ENCODE peak calls at places on chromosomes 3 and 15, in four cellular contexts. One of them, this sample, is unnamed.

GRCh38 chr3:20015525-20015924 is 3.5 kb upstream of the PP2D1 start:
- DNase-seq in neural progenitor cell: no peak
- DNase-seq in body of pancreas: no peak
- DNase-seq in GM20000: no peak
- DNase-seq in this sample: no peak

GRCh38 chr15:44550256-44550655 is 13.3 kb downstream of the EIF3J start:
- DNase-seq in neural progenitor cell: no peak
- DNase-seq in body of pancreas: no peak
- DNase-seq in GM20000: no peak
- DNase-seq in this sample: no peak

GRCh38 chr3:184540777-184541681 is 20.6 kb upstream of the EPHB3 start:
- DNase-seq in neural progenitor cell: peak; percentile 85
- DNase-seq in body of pancreas: peak; percentile 92
- DNase-seq in GM20000: peak; percentile 70
- DNase-seq in this sample: peak; percentile 66

GRCh38 chr3:25783661-25784512 is 644 bp upstream of the NGLY1 start:
- DNase-seq in neural progenitor cell: peak; percentile 86
- DNase-seq in body of pancreas: no peak
- DNase-seq in GM20000: no peak
- DNase-seq in this sample: peak; percentile 11

GRCh38 chr15:78811825-78812183 is 540 bp upstream of the ADAMTS7 start:
- DNase-seq in neural progenitor cell: no peak
- DNase-seq in body of pancreas: no peak
- DNase-seq in GM20000: no peak
- DNase-seq in this sample: no peak

GRCh38 chr15:37095993-37096877 is 4.1 kb downstream of the MEIS2 start:
- DNase-seq in neural progenitor cell: peak; percentile 47
- DNase-seq in body of pancreas: no peak
- DNase-seq in GM20000: no peak
- DNase-seq in this sample: no peak

GRCh38 chr15:63094495-63094931 is 27.1 kb upstream of the LACTB start:
- DNase-seq in neural progenitor cell: no peak
- DNase-seq in body of pancreas: no peak
- DNase-seq in GM20000: no peak
- DNase-seq in this sample: no peak

GRCh38 chr15:65184305-65184943 is 718 bp downstream of the CLPX start:
- DNase-seq in neural progenitor cell: peak; percentile 73
- DNase-seq in body of pancreas: peak; percentile 62
- DNase-seq in GM20000: peak; percentile 57
- DNase-seq in this sample: peak; percentile 64

GRCh38 chr3:136667081-136667480 is 85.1 kb downstream of the STAG1 start:
- DNase-seq in neural progenitor cell: no peak
- DNase-seq in body of pancreas: no peak
- DNase-seq in GM20000: no peak
- DNase-seq in this sample: no peak

GRCh38 chr3:47380601-47381316 is at the start of gene PTPN23:
- DNase-seq in neural progenitor cell: peak; percentile 99
- DNase-seq in body of pancreas: peak; percentile 100
- DNase-seq in GM20000: peak; percentile 96
- DNase-seq in this sample: peak; percentile 99

GRCh38 chr3:47512416-47513124 is 942 bp downstream of the ELP6 start:
- DNase-seq in neural progenitor cell: peak; percentile 50
- DNase-seq in body of pancreas: peak; percentile 26
- DNase-seq in GM20000: no peak
- DNase-seq in this sample: no peak

GRCh38 chr15:58556541-58556940 is 124.8 kb downstream of the LIPC start:
- DNase-seq in neural progenitor cell: no peak
- DNase-seq in body of pancreas: no peak
- DNase-seq in GM20000: no peak
- DNase-seq in this sample: no peak

GRCh38 chr15:25177955-25178801 is 223.4 kb downstream of the SNRPN start:
- DNase-seq in neural progenitor cell: no peak
- DNase-seq in body of pancreas: peak; percentile 4
- DNase-seq in GM20000: no peak
- DNase-seq in this sample: no peak

GRCh38 chr15:84955089-84955848 is 26.4 kb upstream of the PDE8A start:
- DNase-seq in neural progenitor cell: peak; percentile 70
- DNase-seq in body of pancreas: peak; percentile 79
- DNase-seq in GM20000: peak; percentile 55
- DNase-seq in this sample: peak; percentile 57

GRCh38 chr3:71728632-71729342 is 3.6 kb upstream of the EIF4E3 start:
- DNase-seq in neural progenitor cell: peak; percentile 92
- DNase-seq in body of pancreas: no peak
- DNase-seq in GM20000: no peak
- DNase-seq in this sample: no peak

GRCh38 chr3:14148041-14148985 is 23.5 kb downstream of the TMEM43 start:
- DNase-seq in neural progenitor cell: peak; percentile 55
- DNase-seq in body of pancreas: peak; percentile 45
- DNase-seq in GM20000: no peak
- DNase-seq in this sample: no peak

GRCh38 chr3:53566450-53567145 is 72.2 kb downstream of the CACNA1D start:
- DNase-seq in neural progenitor cell: peak; percentile 74
- DNase-seq in body of pancreas: no peak
- DNase-seq in GM20000: no peak
- DNase-seq in this sample: no peak

GRCh38 chr3:66386011-66386924 is 114.6 kb downstream of the LRIG1 start:
- DNase-seq in neural progenitor cell: no peak
- DNase-seq in body of pancreas: no peak
- DNase-seq in GM20000: peak; percentile 71
- DNase-seq in this sample: peak; percentile 73

GRCh38 chr15:101187820-101188516 is 63.9 kb downstream of the CHSY1 start:
- DNase-seq in neural progenitor cell: no peak
- DNase-seq in body of pancreas: no peak
- DNase-seq in GM20000: peak; percentile 58
- DNase-seq in this sample: no peak

GRCh38 chr15:92901053-92901761 is 1.1 kb downstream of the CHD2 start:
- DNase-seq in neural progenitor cell: no peak
- DNase-seq in body of pancreas: no peak
- DNase-seq in GM20000: no peak
- DNase-seq in this sample: no peak

GRCh38 chr15:77775373-77775772 is 142.7 kb upstream of the LINGO1 start:
- DNase-seq in neural progenitor cell: no peak
- DNase-seq in body of pancreas: no peak
- DNase-seq in GM20000: no peak
- DNase-seq in this sample: no peak

GRCh38 chr3:157669403-157669802 is 166.2 kb upstream of the VEPH1 start:
- DNase-seq in neural progenitor cell: no peak
- DNase-seq in body of pancreas: no peak
- DNase-seq in GM20000: no peak
- DNase-seq in this sample: no peak

GRCh38 chr3:13543251-13543650 is 5.7 kb upstream of the FBLN2 start:
- DNase-seq in neural progenitor cell: no peak
- DNase-seq in body of pancreas: peak; percentile 40
- DNase-seq in GM20000: no peak
- DNase-seq in this sample: no peak

GRCh38 chr3:169637731-169638130 is 25.8 kb downstream of the MECOM start:
- DNase-seq in neural progenitor cell: no peak
- DNase-seq in body of pancreas: no peak
- DNase-seq in GM20000: no peak
- DNase-seq in this sample: no peak

GRCh38 chr15:31163769-31164572 is 62.4 kb upstream of the TRPM1 start:
- DNase-seq in neural progenitor cell: no peak
- DNase-seq in body of pancreas: no peak
- DNase-seq in GM20000: no peak
- DNase-seq in this sample: no peak

GRCh38 chr15:52668133-52668532 is 11.1 kb downstream of the ATOSA start:
- DNase-seq in neural progenitor cell: no peak
- DNase-seq in body of pancreas: no peak
- DNase-seq in GM20000: no peak
- DNase-seq in this sample: no peak

GRCh38 chr3:149061776-149062175 is 24.6 kb downstream of the HLTF start:
- DNase-seq in neural progenitor cell: no peak
- DNase-seq in body of pancreas: no peak
- DNase-seq in GM20000: no peak
- DNase-seq in this sample: no peak

GRCh38 chr15:99321477-99321876 is 70.2 kb downstream of the LRRC28 start:
- DNase-seq in neural progenitor cell: no peak
- DNase-seq in body of pancreas: no peak
- DNase-seq in GM20000: no peak
- DNase-seq in this sample: no peak

GRCh38 chr15:51737538-51738305 is at the start of gene LYSMD2:
- DNase-seq in neural progenitor cell: peak; percentile 74
- DNase-seq in body of pancreas: peak; percentile 75
- DNase-seq in GM20000: peak; percentile 83
- DNase-seq in this sample: peak; percentile 79

GRCh38 chr3:174215426-174215825 is 643.7 kb upstream of the NAALADL2 start:
- DNase-seq in neural progenitor cell: no peak
- DNase-seq in body of pancreas: no peak
- DNase-seq in GM20000: no peak
- DNase-seq in this sample: no peak

GRCh38 chr3:131491775-131492174 is 11.0 kb downstream of the MRPL3 start:
- DNase-seq in neural progenitor cell: no peak
- DNase-seq in body of pancreas: no peak
- DNase-seq in GM20000: no peak
- DNase-seq in this sample: no peak

GRCh38 chr3:36164400-36164799 is 215.9 kb upstream of the STAC start:
- DNase-seq in neural progenitor cell: no peak
- DNase-seq in body of pancreas: no peak
- DNase-seq in GM20000: no peak
- DNase-seq in this sample: no peak

GRCh38 chr3:901953-902778 is 190.7 kb upstream of the CNTN6 start:
- DNase-seq in neural progenitor cell: no peak
- DNase-seq in body of pancreas: no peak
- DNase-seq in GM20000: peak; percentile 9
- DNase-seq in this sample: peak; percentile 6
- TF ChIP-seq CTCF in neural progenitor cell: peak; percentile 64
- TF ChIP-seq CTCF in body of pancreas: no peak
- TF ChIP-seq CTCF in GM20000: no peak
- TF ChIP-seq CTCF in this sample: no peak

GRCh38 chr15:53974121-53974520 is 4.1 kb upstream of the UNC13C start:
- DNase-seq in neural progenitor cell: no peak
- DNase-seq in body of pancreas: no peak
- DNase-seq in GM20000: no peak
- DNase-seq in this sample: no peak

GRCh38 chr15:53978248-53978906 is at the start of gene UNC13C:
- DNase-seq in neural progenitor cell: peak; percentile 51
- DNase-seq in body of pancreas: peak; percentile 18
- DNase-seq in GM20000: no peak
- DNase-seq in this sample: no peak

GRCh38 chr15:53974813-53975212 is 3.4 kb upstream of the UNC13C start:
- DNase-seq in neural progenitor cell: no peak
- DNase-seq in body of pancreas: no peak
- DNase-seq in GM20000: no peak
- DNase-seq in this sample: no peak

GRCh38 chr15:53979051-53979788 is 979 bp downstream of the UNC13C start:
- DNase-seq in neural progenitor cell: no peak
- DNase-seq in body of pancreas: no peak
- DNase-seq in GM20000: no peak
- DNase-seq in this sample: no peak

GRCh38 chr15:53976844-53977392 is 1.3 kb upstream of the UNC13C start:
- DNase-seq in neural progenitor cell: peak; percentile 28
- DNase-seq in body of pancreas: no peak
- DNase-seq in GM20000: no peak
- DNase-seq in this sample: no peak
- TF ChIP-seq CTCF in neural progenitor cell: peak; percentile 38
- TF ChIP-seq CTCF in body of pancreas: no peak
- TF ChIP-seq CTCF in GM20000: no peak
- TF ChIP-seq CTCF in this sample: no peak

DNA sequence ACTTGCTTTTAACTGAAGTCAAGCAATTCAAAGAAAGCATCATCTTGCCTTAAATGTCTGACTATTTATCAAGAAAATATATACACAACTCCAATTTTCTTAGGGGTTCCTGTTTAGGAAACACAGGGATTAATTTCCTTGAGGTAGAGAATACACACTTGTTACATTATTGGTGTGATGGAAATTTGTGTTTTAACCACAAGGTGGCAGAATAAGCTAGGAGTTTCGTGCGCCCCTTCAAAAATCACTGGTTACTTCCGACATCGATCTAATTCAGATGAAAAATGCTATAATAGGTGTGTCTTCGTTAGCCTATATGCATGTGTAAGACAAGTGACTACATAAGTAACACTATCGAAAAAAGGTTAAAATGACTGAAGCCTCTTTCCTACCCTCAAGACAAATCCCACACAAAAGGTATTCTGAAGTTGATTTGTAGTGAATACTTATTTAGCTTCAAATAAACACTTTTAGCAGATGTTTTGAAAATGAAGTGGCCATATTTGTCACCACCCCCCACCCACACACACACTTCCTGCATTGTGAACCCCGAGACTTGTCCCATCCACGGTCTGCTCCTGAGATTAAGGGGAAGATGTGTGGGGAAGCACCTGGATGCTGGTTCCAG is 246.5 kb downstream of the ROBO1 start:
- DNase-seq in neural progenitor cell: peak; percentile 63
- DNase-seq in body of pancreas: no peak
- DNase-seq in GM20000: no peak
- DNase-seq in this sample: no peak
- TF ChIP-seq CTCF in neural progenitor cell: peak; percentile 80
- TF ChIP-seq CTCF in body of pancreas: peak; percentile 59
- TF ChIP-seq CTCF in GM20000: no peak
- TF ChIP-seq CTCF in this sample: peak; percentile 25

GRCh38 chr3:171660126-171660661 is 150.1 kb downstream of the PLD1 start:
- DNase-seq in neural progenitor cell: no peak
- DNase-seq in body of pancreas: no peak
- DNase-seq in GM20000: no peak
- DNase-seq in this sample: no peak

GRCh38 chr3:171663805-171664204 is 146.5 kb downstream of the PLD1 start:
- DNase-seq in neural progenitor cell: no peak
- DNase-seq in body of pancreas: no peak
- DNase-seq in GM20000: no peak
- DNase-seq in this sample: no peak

GRCh38 chr3:171654809-171655208 is 155.5 kb downstream of the PLD1 start:
- DNase-seq in neural progenitor cell: no peak
- DNase-seq in body of pancreas: peak; percentile 26
- DNase-seq in GM20000: no peak
- DNase-seq in this sample: no peak

GRCh38 chr3:171661484-171661883 is 148.8 kb downstream of the PLD1 start:
- DNase-seq in neural progenitor cell: no peak
- DNase-seq in body of pancreas: no peak
- DNase-seq in GM20000: no peak
- DNase-seq in this sample: no peak

GRCh38 chr3:171658801-171659200 is 151.5 kb downstream of the PLD1 start:
- DNase-seq in neural progenitor cell: no peak
- DNase-seq in body of pancreas: no peak
- DNase-seq in GM20000: no peak
- DNase-seq in this sample: no peak
- TF ChIP-seq CTCF in neural progenitor cell: no peak
- TF ChIP-seq CTCF in body of pancreas: no peak
- TF ChIP-seq CTCF in GM20000: no peak
- TF ChIP-seq CTCF in this sample: no peak

GRCh38 chr3:56988874-56989433 is 71.5 kb upstream of the SPATA12 start:
- DNase-seq in neural progenitor cell: peak; percentile 89
- DNase-seq in body of pancreas: peak; percentile 87
- DNase-seq in GM20000: peak; percentile 62
- DNase-seq in this sample: peak; percentile 66

GRCh38 chr3:56986347-56986746 is 74.1 kb upstream of the SPATA12 start:
- DNase-seq in neural progenitor cell: no peak
- DNase-seq in body of pancreas: no peak
- DNase-seq in GM20000: no peak
- DNase-seq in this sample: no peak

GRCh38 chr3:56985460-56986327 is 74.8 kb upstream of the SPATA12 start:
- DNase-seq in neural progenitor cell: no peak
- DNase-seq in body of pancreas: no peak
- DNase-seq in GM20000: no peak
- DNase-seq in this sample: no peak

GRCh38 chr3:56988458-56988857 is 72.0 kb upstream of the SPATA12 start:
- DNase-seq in neural progenitor cell: no peak
- DNase-seq in body of pancreas: no peak
- DNase-seq in GM20000: no peak
- DNase-seq in this sample: no peak

GRCh38 chr3:56987238-56987932 is 73.1 kb upstream of the SPATA12 start:
- DNase-seq in neural progenitor cell: peak; percentile 53
- DNase-seq in body of pancreas: no peak
- DNase-seq in GM20000: no peak
- DNase-seq in this sample: no peak
- TF ChIP-seq CTCF in neural progenitor cell: peak; percentile 56
- TF ChIP-seq CTCF in body of pancreas: no peak
- TF ChIP-seq CTCF in GM20000: no peak
- TF ChIP-seq CTCF in this sample: peak; percentile 31